ENCODE peak calls at places on chromosomes 13 and 19, in four cellular contexts. H is GM23338, K is PC-3, X is tibial artery. V is an unnamed sample.

GRCh38 chr13:31424130-31424729 is 224.5 kb downstream of the B3GLCT start:
- DNase-seq in H (peak; percentile 89), K (peak; percentile 83), X (peak; percentile 86), V (peak; percentile 9)

GRCh38 chr13:112885782-112886268 is 83.2 kb upstream of the MCF2L start:
- DNase-seq in H (peak; percentile 87), K (peak; percentile 83), X (peak; percentile 86), V (no peak)

GRCh38 chr19:45790942-45791341 is 1.7 kb downstream of the DMWD start:
- DNase-seq in H (no peak), K (no peak), X (no peak), V (no peak)

GRCh38 chr19:13700621-13701020 is 63.7 kb upstream of the MRI1 start:
- DNase-seq in H (no peak), K (no peak), X (no peak), V (no peak)

GRCh38 chr19:17751103-17751911 is at the start of gene FCHO1:
- DNase-seq in H (no peak), K (no peak), X (peak; percentile 71), V (peak; percentile 65)

GRCh38 chr19:18648971-18649310 is 12.1 kb downstream of the KLHL26 start:
- DNase-seq in H (no peak), K (no peak), X (peak; percentile 91), V (no peak)

GRCh38 chr13:23856008-23856750 is 33.0 kb downstream of the MIPEP start:
- DNase-seq in H (peak; percentile 51), K (no peak), X (no peak), V (no peak)

GRCh38 chr19:50723069-50723468 is at the start of gene CLEC11A:
- DNase-seq in H (peak; percentile 51), K (no peak), X (peak; percentile 77), V (no peak)

GRCh38 chr13:98171806-98172569 is 5.1 kb downstream of the RNF113B start:
- DNase-seq in H (no peak), K (no peak), X (peak; percentile 82), V (no peak)

GRCh38 chr19:38392707-38393308 is 4.3 kb downstream of the SPRED3 start:
- DNase-seq in H (no peak), K (peak; percentile 10), X (no peak), V (no peak)

GRCh38 chr13:52903320-52903719 is 54.9 kb upstream of the PCDH8 start:
- DNase-seq in H (no peak), K (no peak), X (no peak), V (no peak)

GRCh38 chr19:16379521-16380313 is 55.1 kb downstream of the KLF2 start:
- DNase-seq in H (no peak), K (no peak), X (no peak), V (no peak)

DNA sequence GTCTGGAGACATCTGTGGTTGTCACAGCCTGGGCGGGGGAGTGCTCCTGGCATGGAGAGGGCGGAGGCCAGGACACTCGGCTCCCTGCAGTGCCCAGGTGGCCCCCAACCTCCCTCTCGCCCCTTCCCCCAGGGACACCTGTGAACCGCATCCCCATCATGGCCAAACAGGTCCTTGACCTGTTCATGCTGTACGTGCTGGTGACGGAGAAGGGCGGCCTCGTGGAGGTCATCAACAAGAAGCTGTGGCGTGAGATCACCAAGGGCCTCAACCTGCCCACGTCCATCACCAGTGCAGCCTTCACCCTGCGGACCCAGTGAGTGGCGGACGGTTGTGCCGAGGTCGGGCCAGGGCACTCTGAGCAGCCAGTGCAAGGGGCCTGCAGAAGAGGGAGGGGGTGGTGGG is 20.0 kb upstream of the WDR18 start:
- DNase-seq in H (no peak), K (no peak), X (no peak), V (no peak)
- H3K36me3 ChIP-seq in H (peaks cover 16% of the 10 kb centered on the region), K (no peaks in the 10 kb centered on the region), X (peaks cover 43% of the 10 kb centered on the region), V (peaks cover 4% of the 10 kb centered on the region)

DNA sequence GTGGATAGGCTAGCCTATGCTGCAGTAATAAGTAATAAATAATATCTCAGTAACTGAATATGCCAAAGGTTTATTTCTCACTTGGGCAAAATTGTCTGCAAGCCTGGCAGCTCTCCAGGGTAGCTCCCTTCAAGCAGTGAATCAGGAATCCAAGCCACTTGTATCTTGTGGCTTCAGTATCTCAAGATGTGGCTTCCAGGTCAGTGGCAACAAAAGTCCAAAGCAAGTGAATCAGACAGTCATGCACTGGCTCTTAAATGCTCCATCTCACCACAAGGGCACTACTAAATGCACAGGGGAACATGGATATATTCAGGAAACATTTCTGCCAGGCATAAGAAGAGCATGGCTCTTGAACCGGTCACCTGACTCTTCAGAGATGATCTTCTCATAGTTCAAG is 126.3 kb downstream of the KCTD12 start:
- DNase-seq in H (no peak), K (no peak), X (no peak), V (no peak)
- H3K27ac ChIP-seq in H (no peak overlapping the region), K (no peak overlapping the region), X (no peak overlapping the region), V (no peak overlapping the region)

GRCh38 chr13:44308352-44308751 is 65.3 kb upstream of the SERP2 start:
- DNase-seq in H (no peak), K (no peak), X (no peak), V (no peak)

GRCh38 chr13:44307844-44308243 is 65.8 kb upstream of the SERP2 start:
- DNase-seq in H (no peak), K (peak; percentile 40), X (no peak), V (no peak)

GRCh38 chr13:44312131-44312530 is 61.5 kb upstream of the SERP2 start:
- DNase-seq in H (no peak), K (no peak), X (no peak), V (no peak)

GRCh38 chr13:44311011-44311481 is 62.6 kb upstream of the SERP2 start:
- DNase-seq in H (no peak), K (peak; percentile 91), X (no peak), V (no peak)

DNA sequence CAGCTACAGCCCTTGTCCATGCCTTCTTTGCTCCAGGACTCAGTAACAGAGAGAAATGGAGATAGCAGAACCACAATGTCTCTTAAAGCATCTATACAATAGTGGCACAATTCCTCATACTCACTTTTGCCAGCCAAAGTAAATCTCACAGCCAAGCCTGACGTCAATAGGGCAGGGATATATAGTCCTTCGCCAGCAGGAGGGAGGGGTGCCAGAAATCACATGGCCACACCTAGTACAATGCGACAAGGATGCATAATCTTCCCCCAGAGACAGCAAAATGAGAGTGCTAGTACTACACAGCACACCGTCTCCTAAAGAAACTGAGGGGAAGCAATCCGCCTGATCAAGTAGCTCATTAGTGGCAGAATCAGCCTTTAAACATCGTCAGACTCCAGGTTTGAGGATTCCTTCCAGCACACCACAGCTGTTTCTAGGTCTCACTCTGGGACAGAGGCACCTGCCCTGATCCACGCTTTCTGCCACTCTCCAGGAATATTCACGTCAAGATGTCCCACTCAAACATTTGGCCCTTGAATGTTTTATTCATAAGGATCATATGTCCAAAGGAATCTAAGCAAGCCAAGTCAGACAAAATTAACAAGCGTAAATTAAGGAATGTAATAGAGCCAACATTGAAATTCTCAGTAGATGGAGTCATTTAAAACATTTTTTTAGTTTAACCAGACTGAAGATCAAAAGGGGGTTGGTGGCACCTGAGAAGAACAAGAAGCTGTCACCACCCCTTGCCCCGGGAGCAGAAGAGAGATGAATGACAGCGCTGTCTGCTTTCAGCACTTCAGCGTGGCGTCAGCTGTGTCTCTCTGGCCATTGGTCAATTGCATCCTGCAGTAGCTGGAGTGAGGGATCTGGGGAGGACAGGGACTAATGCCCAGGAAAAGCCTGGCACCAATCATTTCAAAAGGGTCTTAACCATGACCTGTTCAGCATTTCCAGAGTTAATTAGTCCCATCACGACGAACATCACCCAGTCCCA is 63.6 kb upstream of the SERP2 start:
- DNase-seq in H (no peak), K (peak; percentile 68), X (no peak), V (no peak)
- H3K4me1 ChIP-seq in H (peaks cover 26% of the 10 kb centered on the region), K (peaks cover 90% of the 10 kb centered on the region), X (no peaks in the 10 kb centered on the region), V (peaks cover 20% of the 10 kb centered on the region)

GRCh38 chr19:11047856-11048255 is 41.4 kb upstream of the LDLR start:
- DNase-seq in H (no peak), K (no peak), X (no peak), V (no peak)
- H3K36me3 ChIP-seq in H (peaks cover 10% of the 10 kb centered on the region), K (peaks cover 24% of the 10 kb centered on the region), X (peaks cover 30% of the 10 kb centered on the region), V (peaks cover 88% of the 10 kb centered on the region)